ENCODE peak calls at places on chromosomes 6 and 20, in nine cellular contexts. O is BJ; B is MCF 10A; P is CD4-positive, alpha-beta T cell; W is CD8-positive, alpha-beta T cell; U is neural crest cell; T is fibroblast of lung; Y is HCT116; V is cardiac muscle cell. X is an unnamed sample.

GRCh38 chr6:135090819-135091218 is 36.2 kb upstream of the HBS1L start:
- DNase-seq in O (no peak), B (no peak), P (no peak), W (no peak), U (no peak), T (no peak), Y (no peak), V (no peak), X (no peak)

GRCh38 chr20:46695888-46696287 is 6.6 kb upstream of the TP53RK start:
- DNase-seq in O (peak), B (no peak), P (no peak), W (no peak), U (no peak), T (peak), Y (no peak), V (peak), X (no peak)

GRCh38 chr20:63290136-63290676 is 2.8 kb upstream of the COL20A1 start:
- DNase-seq in O (no peak), B (no peak), P (no peak), W (no peak), U (no peak), T (no peak), Y (no peak), V (no peak), X (no peak)

GRCh38 chr6:72132425-72132824 is 246.1 kb downstream of the RIMS1 start:
- DNase-seq in O (no peak), B (no peak), P (no peak), W (no peak), U (no peak), T (no peak), Y (no peak), V (no peak), X (no peak)

GRCh38 chr20:18705906-18706305 is 107.7 kb upstream of the SCP2D1 start:
- DNase-seq in O (no peak), B (no peak), P (no peak), W (no peak), U (no peak), T (no peak), Y (no peak), V (peak), X (no peak)

GRCh38 chr20:24675651-24676352 is 206.4 kb downstream of the SYNDIG1 start:
- DNase-seq in O (no peak), B (no peak), P (no peak), W (no peak), U (no peak), T (no peak), Y (no peak), V (no peak), X (no peak)

GRCh38 chr6:4561078-4561435 is 215.1 kb upstream of the CDYL start:
- DNase-seq in O (no peak), B (no peak), P (no peak), W (no peak), U (no peak), T (no peak), Y (no peak), V (no peak), X (no peak)

GRCh38 chr20:44089987-44090674 is 96.9 kb downstream of the JPH2 start:
- DNase-seq in O (no peak), B (peak), P (no peak), W (no peak), U (peak), T (peak), Y (peak), V (peak), X (no peak)

GRCh38 chr20:57652865-57653545 is 32.8 kb upstream of the ZBP1 start:
- DNase-seq in O (no peak), B (no peak), P (no peak), W (no peak), U (no peak), T (no peak), Y (no peak), V (no peak), X (no peak)

GRCh38 chr20:41138527-41139226 is 1.3 kb downstream of the PLCG1 start:
- DNase-seq in O (no peak), B (no peak), P (no peak), W (peak), U (no peak), T (no peak), Y (no peak), V (peak), X (no peak)

GRCh38 chr6:18491303-18492090 is 104.3 kb downstream of the RNF144B start:
- DNase-seq in O (no peak), B (peak), P (no peak), W (no peak), U (no peak), T (no peak), Y (no peak), V (no peak), X (no peak)

GRCh38 chr6:144151010-144151727 is 852 bp downstream of the STX11 start:
- DNase-seq in O (no peak), B (no peak), P (peak), W (peak), U (no peak), T (peak), Y (no peak), V (no peak), X (no peak)

GRCh38 chr6:105210932-105211531 is 31.2 kb upstream of the POPDC3 start:
- DNase-seq in O (no peak), B (no peak), P (no peak), W (no peak), U (no peak), T (peak), Y (no peak), V (no peak), X (no peak)

GRCh38 chr6:44856495-44856878 is 469.0 kb downstream of the CDC5L start:
- DNase-seq in O (no peak), B (no peak), P (no peak), W (no peak), U (no peak), T (peak), Y (no peak), V (peak), X (no peak)

GRCh38 chr6:20474756-20475542 is 59.3 kb upstream of the CDKAL1 start:
- DNase-seq in O (no peak), B (no peak), P (no peak), W (no peak), U (no peak), T (no peak), Y (no peak), V (no peak), X (no peak)

GRCh38 chr6:90098637-90099036 is 198.0 kb downstream of the BACH2 start:
- DNase-seq in O (no peak), B (peak), P (no peak), W (no peak), U (no peak), T (no peak), Y (no peak), V (peak), X (no peak)

GRCh38 chr20:3670511-3670910 is 7.3 kb upstream of the GFRA4 start:
- DNase-seq in O (no peak), B (no peak), P (no peak), W (no peak), U (no peak), T (no peak), Y (no peak), V (no peak), X (no peak)

GRCh38 chr6:154414021-154414813 is 57.6 kb upstream of the IPCEF1 start:
- DNase-seq in O (no peak), B (no peak), P (no peak), W (no peak), U (no peak), T (peak), Y (no peak), V (no peak), X (no peak)

GRCh38 chr20:45392733-45393132 is 14.6 kb upstream of the TP53TG5 start:
- DNase-seq in O (no peak), B (no peak), P (no peak), W (no peak), U (no peak), T (no peak), Y (no peak), V (no peak), X (no peak)

GRCh38 chr6:83883240-83883639 is 23.8 kb downstream of the CYB5R4 start:
- DNase-seq in O (no peak), B (no peak), P (no peak), W (no peak), U (no peak), T (no peak), Y (no peak), V (no peak), X (no peak)

GRCh38 chr6:122734529-122735203 is 44.9 kb upstream of the FABP7 start:
- DNase-seq in O (no peak), B (no peak), P (no peak), W (no peak), U (no peak), T (no peak), Y (no peak), V (no peak), X (no peak)

GRCh38 chr20:11324990-11325389 is 592.7 kb upstream of the BTBD3 start:
- DNase-seq in O (no peak), B (no peak), P (no peak), W (no peak), U (no peak), T (no peak), Y (no peak), V (no peak), X (no peak)

GRCh38 chr20:49539481-49540231 is 28.3 kb downstream of the PTGIS start:
- DNase-seq in O (no peak), B (no peak), P (no peak), W (no peak), U (no peak), T (no peak), Y (no peak), V (no peak), X (no peak)

GRCh38 chr6:151288711-151289398 is 49.1 kb downstream of the AKAP12 start:
- DNase-seq in O (no peak), B (no peak), P (no peak), W (no peak), U (no peak), T (no peak), Y (no peak), V (no peak), X (no peak)

GRCh38 chr6:36345681-36346417 is 9.2 kb upstream of the BNIP5 start:
- DNase-seq in O (no peak), B (no peak), P (no peak), W (no peak), U (no peak), T (no peak), Y (no peak), V (peak), X (no peak)

GRCh38 chr6:11944111-11944510 is 68.0 kb upstream of the HIVEP1 start:
- DNase-seq in O (no peak), B (no peak), P (no peak), W (no peak), U (no peak), T (no peak), Y (no peak), V (no peak), X (no peak)

GRCh38 chr6:52152070-52152423 is 34.1 kb upstream of the IL17A start:
- DNase-seq in O (no peak), B (no peak), P (no peak), W (no peak), U (no peak), T (no peak), Y (no peak), V (no peak), X (no peak)

GRCh38 chr6:1184318-1184717 is 127.6 kb upstream of the FOXQ1 start:
- DNase-seq in O (no peak), B (no peak), P (no peak), W (no peak), U (no peak), T (no peak), Y (no peak), V (no peak), X (no peak)

GRCh38 chr6:38213275-38213674 is 393.7 kb downstream of the ZFAND3 start:
- DNase-seq in O (no peak), B (no peak), P (no peak), W (no peak), U (no peak), T (no peak), Y (no peak), V (peak), X (no peak)

GRCh38 chr6:36364669-36365479 is 22.6 kb downstream of the ETV7 start:
- DNase-seq in O (no peak), B (no peak), P (no peak), W (no peak), U (no peak), T (no peak), Y (no peak), V (peak), X (no peak)

GRCh38 chr20:50928469-50928868 is 2.8 kb downstream of the ADNP start:
- DNase-seq in O (no peak), B (no peak), P (no peak), W (no peak), U (no peak), T (no peak), Y (no peak), V (no peak), X (no peak)

GRCh38 chr6:40293109-40293823 is 293.9 kb downstream of the LRFN2 start:
- DNase-seq in O (no peak), B (no peak), P (no peak), W (no peak), U (no peak), T (no peak), Y (no peak), V (no peak), X (no peak)

GRCh38 chr6:166007349-166008263 is 160.0 kb downstream of the TBXT start:
- DNase-seq in O (no peak), B (no peak), P (no peak), W (no peak), U (no peak), T (peak), Y (no peak), V (peak), X (no peak)

DNA sequence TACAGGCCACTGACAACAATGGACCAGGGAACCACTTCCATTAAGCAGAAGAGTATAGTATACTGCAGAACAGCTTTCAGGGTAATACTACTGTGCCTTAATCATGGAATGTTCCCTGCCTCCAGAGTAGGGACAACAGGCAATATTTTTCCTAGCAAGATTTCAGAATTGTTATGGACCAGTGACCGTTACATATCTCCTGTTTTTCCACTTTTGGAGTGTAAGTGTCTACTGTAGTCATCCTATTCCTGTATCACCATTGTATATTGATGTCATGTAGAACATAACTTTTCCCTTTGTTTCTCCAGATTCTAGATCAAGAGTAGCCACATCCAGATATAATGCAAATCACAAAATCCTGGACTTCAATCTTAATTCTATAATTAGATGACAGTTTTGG is 1.9 kb upstream of the GJE1 start:
- DNase-seq in O (no peak), B (no peak), P (no peak), W (no peak), U (no peak), T (no peak), Y (no peak), V (no peak), X (no peak)
- TF ChIP-seq CTCF in O (no peak), B (no peak), P (no peak), W (no peak), U (no peak), T (no peak), Y (no peak), V (no peak), X (no peak)

DNA sequence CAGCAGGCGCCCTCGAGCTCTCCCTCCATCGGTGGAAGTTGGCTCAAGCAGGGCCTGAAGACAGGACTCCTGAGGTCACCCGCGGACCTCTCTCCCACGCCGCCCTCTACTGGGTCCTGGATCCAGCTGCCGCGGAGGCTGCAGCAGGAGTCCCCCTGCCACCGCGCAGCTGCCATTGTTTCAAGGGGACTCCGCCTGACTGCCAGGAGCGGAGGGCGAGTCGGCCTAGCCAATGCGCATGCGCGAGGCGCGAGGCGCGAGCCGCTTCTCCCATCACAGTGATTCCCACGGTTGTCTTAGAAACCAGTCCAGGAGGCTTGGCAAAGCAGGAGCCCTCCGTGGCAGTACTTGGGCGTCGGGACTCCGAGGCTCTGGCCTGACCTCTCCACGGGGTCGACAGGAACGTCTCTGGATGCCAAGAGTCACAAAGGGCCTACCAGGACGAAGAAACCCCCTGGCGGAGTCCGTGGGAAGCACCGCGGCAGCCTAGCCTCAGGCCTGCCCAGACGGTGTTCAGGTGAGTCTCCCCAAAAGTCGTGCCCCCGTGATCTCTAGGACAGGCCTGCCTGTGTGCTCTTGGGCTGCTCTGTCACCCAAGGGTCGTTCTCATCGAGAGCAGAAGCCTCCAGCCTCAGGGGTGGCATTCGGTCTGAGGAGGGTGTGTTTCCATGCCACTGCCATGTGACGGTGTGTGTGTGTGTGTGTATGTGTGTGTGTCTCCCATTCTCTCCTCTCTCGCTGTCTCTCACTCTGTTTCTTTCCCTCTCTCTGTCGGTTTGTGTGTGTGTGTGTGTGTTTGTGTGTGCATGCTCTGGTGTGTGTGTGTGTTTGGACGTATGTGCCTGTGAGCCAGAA is 290.6 kb upstream of the ZNF337 start:
- DNase-seq in O (no peak), B (no peak), P (peak), W (peak), U (no peak), T (peak), Y (no peak), V (peak), X (no peak)
- TF ChIP-seq CTCF in O (peak), B (no peak), P (peak), W (peak), U (no peak), T (peak), Y (no peak), V (peak), X (no peak)

GRCh38 chr20:17570347-17571152 is 675 bp downstream of the DSTN start:
- DNase-seq in O (no peak), B (peak), P (peak), W (peak), U (peak), T (peak), Y (peak), V (peak), X (no peak)
- TF ChIP-seq CTCF in O (peak), B (no peak), P (no peak), W (no peak), U (no peak), T (no peak), Y (no peak), V (peak), X (no peak)

GRCh38 chr20:38649275-38649891 is 47.8 kb downstream of the ARHGAP40 start:
- DNase-seq in O (no peak), B (peak), P (no peak), W (no peak), U (peak), T (peak), Y (no peak), V (peak), X (no peak)
- TF ChIP-seq CTCF in O (peak), B (peak), P (no peak), W (no peak), U (peak), T (peak), Y (peak), V (peak), X (peak)

DNA sequence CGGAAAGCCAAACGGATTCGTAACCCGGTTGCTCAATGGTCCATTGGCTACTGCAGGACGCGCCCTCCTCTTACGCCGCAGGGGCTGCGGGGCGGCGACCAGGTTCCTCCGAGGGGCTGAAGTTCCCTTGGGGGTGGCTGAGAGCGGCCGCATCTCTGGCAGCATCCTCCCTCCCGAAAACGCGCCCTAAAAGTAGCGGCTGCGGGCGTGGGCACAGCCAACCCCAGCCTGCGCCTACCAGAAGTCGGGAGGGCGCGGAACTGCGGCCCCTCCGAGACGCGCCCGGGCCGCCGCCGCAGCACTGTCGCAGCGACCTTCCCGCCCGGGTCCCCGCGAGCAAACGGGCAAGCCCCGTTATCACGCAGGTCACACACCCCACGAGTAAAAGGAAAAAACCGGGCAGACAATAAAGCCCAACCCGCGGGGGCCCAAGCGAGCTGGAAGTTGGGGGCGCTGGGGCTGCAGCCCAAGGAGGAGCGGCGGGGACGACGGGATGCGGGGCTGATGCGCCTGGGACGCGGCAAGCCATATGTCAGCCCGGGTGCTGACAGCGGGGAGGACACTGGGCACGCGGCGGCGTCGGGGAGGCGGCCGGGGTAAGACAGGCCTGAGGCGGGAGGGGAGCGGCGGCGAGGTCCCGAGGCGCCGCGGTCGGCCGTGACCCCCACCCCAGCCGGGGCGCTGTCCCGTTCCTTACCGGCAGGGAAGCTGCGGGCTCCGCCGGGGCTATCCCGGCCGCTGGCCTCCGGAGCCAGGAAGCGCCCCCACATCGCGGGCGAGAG is 700 bp downstream of the CEP85L start:
- DNase-seq in O (no peak), B (peak), P (peak), W (peak), U (peak), T (peak), Y (no peak), V (peak), X (no peak)
- TF ChIP-seq CTCF in O (peak), B (peak), P (no peak), W (no peak), U (peak), T (no peak), Y (peak), V (no peak), X (no peak)

DNA sequence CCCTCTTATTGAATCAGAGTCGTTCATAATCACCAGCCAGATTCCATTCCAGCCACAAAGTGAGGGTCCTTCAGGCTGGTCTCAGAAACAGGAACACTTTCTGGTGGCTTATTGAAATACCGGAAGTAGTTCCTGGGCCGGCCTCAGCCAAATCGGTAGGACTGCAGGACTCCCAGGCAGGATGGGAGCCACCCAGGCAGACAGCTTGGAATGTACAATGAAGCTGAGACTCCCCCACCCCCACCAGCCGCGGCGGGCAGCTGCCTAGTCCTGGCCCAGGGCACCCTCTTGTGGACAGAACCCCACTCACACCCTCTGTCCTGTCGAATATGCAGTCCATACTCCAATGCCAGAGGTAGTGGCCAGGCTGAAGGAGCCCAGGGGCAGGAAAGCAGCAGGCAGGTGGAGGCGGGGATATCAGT is 43.8 kb downstream of the MDFI start:
- DNase-seq in O (peak), B (peak), P (peak), W (peak), U (peak), T (peak), Y (peak), V (peak), X (peak)
- TF ChIP-seq CTCF in O (peak), B (peak), P (peak), W (peak), U (peak), T (peak), Y (peak), V (peak), X (peak)

DNA sequence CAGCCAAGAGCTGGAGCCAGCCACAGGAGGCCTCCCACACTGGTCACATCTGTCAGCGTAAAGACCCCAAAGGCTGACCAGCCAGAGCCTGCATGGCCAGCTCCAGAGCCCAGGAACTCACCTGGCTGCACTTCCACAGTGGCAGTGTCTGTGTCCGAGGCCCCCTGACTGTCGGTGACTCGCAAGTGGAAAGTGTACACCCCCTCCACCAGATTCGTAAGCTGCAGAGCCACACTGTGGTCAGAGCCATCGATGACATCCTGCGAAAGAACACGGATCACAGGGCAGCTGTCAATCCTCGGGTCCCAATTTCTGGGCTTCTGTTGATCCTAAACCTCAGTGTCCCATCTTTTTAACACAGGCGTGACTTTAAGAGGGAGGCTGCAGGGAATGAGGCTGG is 69.3 kb downstream of the ALDH5A1 start:
- DNase-seq in O (no peak), B (no peak), P (no peak), W (no peak), U (no peak), T (no peak), Y (no peak), V (no peak), X (no peak)
- TF ChIP-seq CTCF in O (no peak), B (no peak), P (no peak), W (no peak), U (no peak), T (no peak), Y (no peak), V (no peak), X (no peak)